ENCODE peak calls at places on chromosomes 16 and 17, in four cellular contexts. M is HCT116, C is keratinocyte, W is DND-41. L is an unnamed sample.
A peak's percentile ranks its signal among the peaks of the same experiment; 100 is the strongest.

GRCh38 chr16:12421688-12422087 is 382.0 kb downstream of the CPPED1 start:
- DNase-seq in M (no peak), C (no peak), W (no peak), L (no peak)

GRCh38 chr16:19717781-19718623 is at the start of the genes IQCK and KNOP1:
- DNase-seq in M (peak; percentile 68), C (no peak), W (peak; percentile 89), L (peak; percentile 91)

GRCh38 chr16:1129106-1129960 is 23.6 kb upstream of the CACNA1H start:
- DNase-seq in M (no peak), C (no peak), W (no peak), L (no peak)

GRCh38 chr17:45294506-45294905 is 22.3 kb downstream of the MAP3K14 start:
- DNase-seq in M (no peak), C (no peak), W (no peak), L (no peak)

GRCh38 chr17:9383828-9384227 is 191.8 kb downstream of the STX8 start:
- DNase-seq in M (no peak), C (no peak), W (no peak), L (no peak)

GRCh38 chr17:59803377-59803757 is 89.4 kb downstream of the TUBD1 start:
- DNase-seq in M (no peak), C (no peak), W (no peak), L (no peak)

GRCh38 chr16:81585785-81586184 is 141.2 kb downstream of the CMIP start:
- DNase-seq in M (peak; percentile 64), C (no peak), W (no peak), L (no peak)

GRCh38 chr17:2158011-2158410 is 103.1 kb downstream of the HIC1 start:
- DNase-seq in M (no peak), C (no peak), W (no peak), L (no peak)

GRCh38 chr17:2980211-2980903 is 83.0 kb downstream of the OR1D5 start:
- DNase-seq in M (no peak), C (no peak), W (no peak), L (no peak)

GRCh38 chr16:68361485-68361884 is 50.7 kb downstream of the PRMT7 start:
- DNase-seq in M (no peak), C (no peak), W (peak; percentile 29), L (no peak)

GRCh38 chr17:20987511-20987910 is 55.3 kb downstream of the USP22 start:
- DNase-seq in M (no peak), C (no peak), W (no peak), L (no peak)

GRCh38 chr17:44307387-44308186 is 814 bp upstream of the RUNDC3A start:
- DNase-seq in M (no peak), C (no peak), W (no peak), L (no peak)

GRCh38 chr16:68746951-68747350 is 9.9 kb downstream of the CDH1 start:
- DNase-seq in M (no peak), C (no peak), W (no peak), L (no peak)

GRCh38 chr16:22023505-22023904 is 15.6 kb downstream of the MOSMO start:
- DNase-seq in M (no peak), C (no peak), W (no peak), L (no peak)

GRCh38 chr16:84677017-84677803 is 22.6 kb upstream of the USP10 start:
- DNase-seq in M (no peak), C (no peak), W (no peak), L (no peak)

GRCh38 chr17:44767493-44767892 is 8.7 kb downstream of the ADAM11 start:
- DNase-seq in M (no peak), C (no peak), W (no peak), L (no peak)

GRCh38 chr17:57574040-57574513 is 171.0 kb downstream of the CCDC182 start:
- DNase-seq in M (no peak), C (no peak), W (no peak), L (peak; percentile 31)

GRCh38 chr17:64448665-64449512 is at the start of gene MILR1:
- DNase-seq in M (peak; percentile 65), C (no peak), W (no peak), L (peak; percentile 33)

GRCh38 chr16:54447606-54448440 is 161.2 kb upstream of the IRX3 start:
- DNase-seq in M (no peak), C (peak; percentile 32), W (no peak), L (no peak)

GRCh38 chr16:67683767-67684166 is 17.2 kb downstream of the C16orf86 start:
- DNase-seq in M (no peak), C (no peak), W (no peak), L (no peak)

GRCh38 chr17:56896968-56897359 is 16.9 kb downstream of the TRIM25 start:
- DNase-seq in M (no peak), C (no peak), W (no peak), L (peak; percentile 71)

GRCh38 chr17:27413792-27414191 is 42.5 kb upstream of the KSR1 start:
- DNase-seq in M (no peak), C (no peak), W (no peak), L (no peak)

GRCh38 chr17:45143767-45144198 is 4.5 kb upstream of the HEXIM1 start:
- DNase-seq in M (no peak), C (no peak), W (no peak), L (peak; percentile 71)

GRCh38 chr16:46801428-46802049 is 29.4 kb downstream of the C16orf87 start:
- DNase-seq in M (no peak), C (no peak), W (no peak), L (no peak)

GRCh38 chr17:46916211-46916610 is 6.7 kb upstream of the GOSR2 start:
- DNase-seq in M (no peak), C (peak; percentile 88), W (no peak), L (no peak)

GRCh38 chr16:35596467-35596866 is 2137.1 kb downstream of the TP53TG3F start:
- DNase-seq in M (no peak), C (no peak), W (no peak), L (no peak)

GRCh38 chr16:80299416-80299815 is 241.4 kb upstream of the DYNLRB2 start:
- DNase-seq in M (no peak), C (no peak), W (no peak), L (no peak)

GRCh38 chr16:24036614-24037013 is 200.8 kb downstream of the PRKCB start:
- DNase-seq in M (peak; percentile 29), C (no peak), W (peak; percentile 51), L (peak; percentile 48)

GRCh38 chr17:45846646-45847045 is 2.0 kb downstream of the SPPL2C start:
- DNase-seq in M (no peak), C (no peak), W (no peak), L (no peak)

GRCh38 chr17:81096741-81097133 is 61.8 kb downstream of the BAIAP2 start:
- DNase-seq in M (no peak), C (no peak), W (no peak), L (no peak)

GRCh38 chr17:39608601-39609000 is 881 bp upstream of the NEUROD2 start:
- DNase-seq in M (no peak), C (no peak), W (no peak), L (no peak)

GRCh38 chr17:39607851-39608130 is at the start of gene NEUROD2:
- DNase-seq in M (no peak), C (no peak), W (no peak), L (no peak)

GRCh38 chr17:39606434-39607056 is 1.2 kb downstream of the NEUROD2 start:
- DNase-seq in M (no peak), C (no peak), W (no peak), L (no peak)

GRCh38 chr17:39608142-39608541 is 422 bp upstream of the NEUROD2 start:
- DNase-seq in M (no peak), C (no peak), W (no peak), L (no peak)

DNA sequence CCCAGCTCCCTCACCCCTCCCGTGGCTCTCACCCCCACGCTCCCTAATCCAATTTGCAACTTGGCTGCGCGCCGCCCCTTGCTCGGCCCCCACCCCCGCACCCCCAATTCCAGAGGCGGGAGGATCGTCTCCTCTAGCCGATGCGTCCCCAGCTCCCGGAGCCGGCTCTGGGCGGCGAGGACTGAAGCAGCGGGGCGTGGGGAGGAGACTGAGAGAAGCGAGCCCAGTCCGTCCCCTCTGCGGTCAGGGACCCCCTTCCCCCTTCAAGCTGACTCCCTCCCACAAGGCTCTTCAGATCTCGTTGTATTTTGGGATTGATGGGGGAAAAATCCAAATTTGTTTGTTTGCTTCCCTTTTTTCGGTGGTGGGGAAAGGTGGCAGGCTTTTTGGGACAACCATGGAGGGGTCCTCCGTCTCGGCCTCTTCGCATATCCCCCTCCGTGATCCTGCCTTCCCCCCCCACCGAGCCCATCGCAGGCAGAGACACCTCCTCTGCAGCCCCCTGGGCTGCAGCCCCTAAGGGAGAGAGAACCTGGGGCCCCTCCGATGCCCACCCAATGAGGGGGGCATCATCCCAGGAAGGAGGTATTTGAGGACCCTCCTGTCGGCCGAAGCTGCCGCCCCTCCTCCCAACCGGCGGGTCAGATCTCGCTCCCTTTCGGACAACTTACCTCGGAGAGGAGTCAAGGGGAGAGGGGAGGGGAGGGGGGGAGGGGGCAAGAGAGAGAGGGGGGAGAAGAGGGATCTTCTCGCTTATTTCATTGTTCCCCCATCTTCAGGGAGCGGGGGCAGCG is 466 bp downstream of the NEUROD2 start:
- DNase-seq in M (no peak), C (no peak), W (no peak), L (no peak)
- H3K4me1 ChIP-seq in M (no peaks in the 10 kb centered on the region), C (peaks cover 30% of the 10 kb centered on the region), W (no peaks in the 10 kb centered on the region), L (no peaks in the 10 kb centered on the region)

DNA sequence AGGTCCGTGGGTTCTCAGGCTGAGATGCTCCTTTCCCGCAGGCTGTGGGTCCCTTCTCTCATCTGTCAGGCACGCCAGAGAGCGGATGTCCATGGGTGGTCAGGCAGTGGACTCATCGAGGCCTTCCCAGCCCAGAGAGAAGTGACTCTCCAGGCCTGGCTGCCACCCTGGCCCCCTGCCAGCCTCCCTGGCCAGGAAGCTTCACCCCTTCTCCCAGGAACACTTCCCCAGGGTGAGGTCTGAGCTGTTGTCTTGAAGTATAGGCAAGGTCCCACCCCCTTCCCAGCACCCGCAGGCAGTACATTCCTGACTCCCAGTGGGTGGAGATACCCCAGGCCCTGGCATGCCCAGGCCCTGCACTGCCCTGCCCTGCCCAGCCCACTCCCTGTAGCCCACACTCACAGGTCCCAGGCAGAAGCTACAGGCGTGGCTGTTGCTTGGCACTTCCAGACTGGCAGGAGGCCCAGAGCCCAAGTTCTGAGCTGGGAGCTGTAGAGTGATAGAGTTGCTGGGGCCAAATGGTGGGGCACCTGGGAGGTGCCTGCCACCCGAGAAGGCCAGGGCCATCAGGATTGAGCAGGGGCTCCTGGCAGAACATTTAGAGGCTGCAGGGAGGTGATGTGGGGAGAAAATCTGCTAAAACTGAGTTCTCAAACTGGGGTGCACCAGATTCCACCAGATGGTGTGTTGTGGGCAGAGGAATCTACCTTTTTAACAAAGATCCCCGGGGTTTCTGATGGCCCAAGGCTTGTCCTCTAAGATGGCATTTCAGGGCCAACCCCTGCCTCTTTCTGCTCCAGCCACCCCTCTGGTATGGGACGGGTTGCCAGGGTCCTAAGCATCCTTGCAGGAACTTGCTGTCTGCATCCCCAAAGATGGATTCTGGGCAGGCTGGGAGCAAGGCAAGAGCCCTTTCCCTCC is 6.7 kb downstream of the ITGA3 start:
- DNase-seq in M (peak; percentile 91), C (peak; percentile 100), W (no peak), L (peak; percentile 90)
- H3K9ac ChIP-seq in M (peak overlapping the region; percentile 82), C (peak overlapping the region; percentile 70), W (no peak overlapping the region), L (no peak overlapping the region)

GRCh38 chr17:52376137-52376536 is 217.6 kb upstream of the CA10 start:
- DNase-seq in M (no peak), C (no peak), W (no peak), L (no peak)
- H3K4me3 ChIP-seq in M (no peak overlapping the region), C (no peak overlapping the region), W (no peak overlapping the region), L (no peak overlapping the region)

GRCh38 chr16:88375236-88376052 is 7.3 kb upstream of the ZNF469 start:
- DNase-seq in M (no peak), C (no peak), W (no peak), L (no peak)

GRCh38 chr16:88373927-88374492 is 8.7 kb upstream of the ZNF469 start:
- DNase-seq in M (no peak), C (no peak), W (no peak), L (no peak)

GRCh38 chr16:88373211-88373610 is 9.5 kb upstream of the ZNF469 start:
- DNase-seq in M (no peak), C (no peak), W (no peak), L (no peak)

GRCh38 chr16:88376053-88376834 is 6.5 kb upstream of the ZNF469 start:
- DNase-seq in M (no peak), C (no peak), W (no peak), L (no peak)

GRCh38 chr16:88374736-88375135 is 8.0 kb upstream of the ZNF469 start:
- DNase-seq in M (no peak), C (no peak), W (no peak), L (no peak)
- H3K4me1 ChIP-seq in M (no peaks in the 10 kb centered on the region), C (no peaks in the 10 kb centered on the region), W (no peaks in the 10 kb centered on the region), L (no peaks in the 10 kb centered on the region)

L was measured in colonic mucosa.